ENCODE peak calls at places on chromosomes 13 and 19, in ten cellular contexts. H is GM12865; Q is nephron progenitor cell; A is brain microvascular endothelial cell; L is CD4-positive, alpha-beta T cell; K is heart right ventricle; T is endothelial cell; J is tibial nerve; D is AG10803; F is fibroblast of lung. E is an unnamed sample.

GRCh38 chr19:4713384-4713951 is 10.2 kb downstream of the DPP9 start:
- DNase-seq in D (peak), H (no peak), Q (no peak), L (no peak), A (peak), T (no peak), J (peak), K (peak), F (peak), E (no peak)

GRCh38 chr19:13207237-13208130 is 57.3 kb downstream of the IER2 start:
- DNase-seq in D (peak), J (no peak), A (no peak), L (no peak), Q (peak), H (peak), T (no peak), F (no peak), K (peak), E (no peak)

GRCh38 chr19:31054430-31054829 is 294.8 kb downstream of the TSHZ3 start:
- DNase-seq in L (peak), K (no peak), D (peak), F (peak), H (no peak), Q (peak), A (peak), T (peak), J (no peak), E (peak)

GRCh38 chr19:51320258-51320657 is 8.8 kb downstream of the IGLON5 start:
- DNase-seq in A (no peak), H (no peak), J (no peak), K (no peak), Q (peak), T (no peak), F (no peak), D (no peak), L (no peak), E (no peak)

GRCh38 chr19:38317104-38317612 is 1.4 kb upstream of the YIF1B start:
- DNase-seq in T (no peak), K (no peak), Q (no peak), J (no peak), D (no peak), H (peak), L (no peak), A (no peak), F (no peak), E (peak)

GRCh38 chr19:43354305-43354627 is 780 bp downstream of the CD177 start:
- DNase-seq in F (no peak), H (no peak), K (no peak), D (no peak), A (no peak), J (no peak), Q (peak), L (no peak), T (peak), E (no peak)

GRCh38 chr13:53137777-53138176 is 109.2 kb downstream of the OLFM4 start:
- DNase-seq in Q (no peak), A (peak), L (no peak), T (no peak), J (peak), D (peak), F (peak), K (no peak), H (no peak), E (no peak)

GRCh38 chr13:111913790-111914189 is 153.2 kb upstream of the SOX1 start:
- DNase-seq in F (no peak), Q (no peak), D (no peak), A (no peak), K (no peak), H (no peak), J (no peak), L (no peak), T (no peak), E (no peak)

GRCh38 chr13:113596321-113597200 is 12.0 kb downstream of the TFDP1 start:
- DNase-seq in T (no peak), K (no peak), D (no peak), H (no peak), Q (no peak), A (no peak), J (no peak), L (no peak), F (no peak), E (no peak)

GRCh38 chr13:110333837-110334236 is 26.8 kb downstream of the COL4A2 start:
- DNase-seq in J (no peak), T (no peak), L (no peak), D (no peak), Q (no peak), H (no peak), A (no peak), F (no peak), K (no peak), E (no peak)

GRCh38 chr13:36872621-36873020 is 47.4 kb downstream of the SMAD9 start:
- DNase-seq in J (no peak), D (no peak), L (no peak), T (no peak), H (no peak), Q (peak), A (no peak), F (no peak), K (peak), E (no peak)

GRCh38 chr13:45481688-45482087 is 16.9 kb downstream of the COG3 start:
- DNase-seq in H (no peak), F (peak), L (no peak), Q (no peak), T (no peak), A (no peak), J (no peak), K (no peak), D (no peak), E (no peak)

GRCh38 chr13:93534181-93534700 is 307.6 kb downstream of the GPC6 start:
- DNase-seq in L (no peak), A (no peak), T (no peak), H (no peak), J (no peak), D (peak), F (peak), K (no peak), Q (no peak), E (no peak)

GRCh38 chr19:480016-480855 is 16.1 kb upstream of the MADCAM1 start:
- DNase-seq in A (peak), D (peak), J (peak), F (peak), T (peak), L (peak), H (no peak), Q (peak), K (peak), E (peak)

GRCh38 chr19:1523412-1524205 is at the start of gene PLK5:
- DNase-seq in A (no peak), H (no peak), T (no peak), Q (peak), D (no peak), L (no peak), J (no peak), K (no peak), F (no peak), E (no peak)

GRCh38 chr13:39020853-39021462 is 16.9 kb downstream of the PROSER1 start:
- DNase-seq in A (no peak), Q (no peak), D (no peak), J (no peak), K (no peak), H (no peak), T (no peak), F (no peak), L (no peak), E (no peak)

GRCh38 chr13:39012608-39013007 is 22.0 kb upstream of the STOML3 start:
- DNase-seq in D (no peak), L (no peak), J (no peak), Q (no peak), A (no peak), K (no peak), F (no peak), T (peak), H (no peak), E (no peak)

GRCh38 chr13:39013462-39013861 is 22.8 kb upstream of the STOML3 start:
- DNase-seq in K (no peak), J (no peak), Q (no peak), T (no peak), D (no peak), H (no peak), A (no peak), F (no peak), L (no peak), E (no peak)

GRCh38 chr13:39016087-39016486 is 21.8 kb downstream of the PROSER1 start:
- DNase-seq in J (no peak), Q (no peak), T (no peak), F (no peak), A (no peak), L (no peak), H (peak), D (no peak), K (no peak), E (no peak)

GRCh38 chr13:39016789-39017188 is 21.1 kb downstream of the PROSER1 start:
- DNase-seq in L (no peak), Q (peak), T (no peak), K (no peak), J (no peak), D (peak), F (no peak), A (no peak), H (peak), E (peak)
- TF ChIP-seq CTCF in L (peak), Q (peak), T (peak), K (no peak), J (peak), D (peak), F (peak), A (peak), H (peak), E (peak)

DNA sequence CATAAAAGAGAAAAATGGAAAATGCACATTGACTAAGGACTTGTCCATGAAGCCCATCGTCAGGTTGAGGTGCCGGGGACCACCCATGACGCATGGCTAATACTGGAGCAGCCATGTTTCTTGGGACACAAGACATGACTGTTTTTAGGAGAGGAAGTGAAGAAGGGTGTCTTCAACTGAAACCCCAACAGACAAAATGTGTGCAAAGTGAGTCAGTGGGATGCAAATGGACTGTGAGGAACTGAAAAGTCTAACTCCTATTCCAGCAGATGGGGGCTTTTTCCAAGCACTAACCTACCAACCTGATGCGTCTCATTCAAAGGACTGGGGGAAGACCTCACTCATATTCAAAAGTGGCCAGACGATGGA is 459.3 kb downstream of the FOXO1 start:
- DNase-seq in H (peak), A (no peak), T (no peak), Q (no peak), K (no peak), D (no peak), L (no peak), F (no peak), J (no peak), E (peak)
- TF ChIP-seq CTCF in H (no peak), A (no peak), T (no peak), Q (no peak), K (no peak), D (no peak), L (no peak), F (no peak), J (no peak), E (no peak)

GRCh38 chr13:97101912-97102311 is 107.6 kb upstream of the OXGR1 start:
- DNase-seq in H (no peak), A (no peak), J (no peak), Q (no peak), K (no peak), D (no peak), T (no peak), L (no peak), F (no peak), E (no peak)
- TF ChIP-seq CTCF in H (no peak), A (no peak), J (no peak), Q (no peak), K (no peak), D (no peak), T (no peak), L (no peak), F (no peak), E (no peak)

GRCh38 chr19:18425515-18426415 is 6.6 kb downstream of the SSBP4 start:
- DNase-seq in T (no peak), Q (no peak), F (peak), D (peak), H (no peak), K (peak), J (no peak), L (no peak), A (peak), E (no peak)
- TF ChIP-seq CTCF in T (no peak), Q (no peak), F (no peak), D (peak), H (no peak), K (no peak), J (peak), L (no peak), A (peak), E (no peak)

GRCh38 chr19:49939721-49940481 is 10.6 kb upstream of the NUP62 start:
- DNase-seq in A (no peak), F (no peak), Q (no peak), D (no peak), K (no peak), L (no peak), H (no peak), J (no peak), T (no peak), E (peak)
- TF ChIP-seq CTCF in A (no peak), F (no peak), Q (no peak), D (no peak), K (no peak), L (no peak), H (peak), J (no peak), T (peak), E (peak)